ENCODE peak calls at places on chromosome 20, in four cellular contexts. One of them, this sample, is unnamed.

GRCh38 chr20:56566621-56567020 is 33.6 kb downstream of the FAM209B start:
- DNase-seq in mesenteric fat pad: no peak
- DNase-seq in brain microvascular endothelial cell: no peak
- DNase-seq in stimulated activated CD4-positive, alpha-beta T cell treated with anti-CD3 and anti-CD28 coated beads, TNF-alpha, amount 100 ng/mL, for 48 hours: no peak
- DNase-seq in this sample: no peak

GRCh38 chr20:45235995-45236394 is 14.8 kb downstream of the SEMG2 start:
- DNase-seq in mesenteric fat pad: no peak
- DNase-seq in brain microvascular endothelial cell: no peak
- DNase-seq in stimulated activated CD4-positive, alpha-beta T cell treated with anti-CD3 and anti-CD28 coated beads, TNF-alpha, amount 100 ng/mL, for 48 hours: no peak
- DNase-seq in this sample: no peak

GRCh38 chr20:4437131-4437530 is 284.6 kb upstream of the PRND start:
- DNase-seq in mesenteric fat pad: no peak
- DNase-seq in brain microvascular endothelial cell: no peak
- DNase-seq in stimulated activated CD4-positive, alpha-beta T cell treated with anti-CD3 and anti-CD28 coated beads, TNF-alpha, amount 100 ng/mL, for 48 hours: no peak
- DNase-seq in this sample: no peak

GRCh38 chr20:44070139-44070900 is 116.7 kb downstream of the JPH2 start:
- DNase-seq in mesenteric fat pad: no peak
- DNase-seq in brain microvascular endothelial cell: no peak
- DNase-seq in stimulated activated CD4-positive, alpha-beta T cell treated with anti-CD3 and anti-CD28 coated beads, TNF-alpha, amount 100 ng/mL, for 48 hours: no peak
- DNase-seq in this sample: no peak

GRCh38 chr20:10573273-10573950 is 100.4 kb downstream of the JAG1 start:
- DNase-seq in mesenteric fat pad: no peak
- DNase-seq in brain microvascular endothelial cell: no peak
- DNase-seq in stimulated activated CD4-positive, alpha-beta T cell treated with anti-CD3 and anti-CD28 coated beads, TNF-alpha, amount 100 ng/mL, for 48 hours: no peak
- DNase-seq in this sample: no peak

GRCh38 chr20:4873396-4873795 is 127.9 kb downstream of the SLC23A2 start:
- DNase-seq in mesenteric fat pad: no peak
- DNase-seq in brain microvascular endothelial cell: no peak
- DNase-seq in stimulated activated CD4-positive, alpha-beta T cell treated with anti-CD3 and anti-CD28 coated beads, TNF-alpha, amount 100 ng/mL, for 48 hours: no peak
- DNase-seq in this sample: no peak

GRCh38 chr20:11454966-11455799 is 462.5 kb upstream of the BTBD3 start:
- DNase-seq in mesenteric fat pad: no peak
- DNase-seq in brain microvascular endothelial cell: peak
- DNase-seq in stimulated activated CD4-positive, alpha-beta T cell treated with anti-CD3 and anti-CD28 coated beads, TNF-alpha, amount 100 ng/mL, for 48 hours: no peak
- DNase-seq in this sample: peak

GRCh38 chr20:60697252-60697651 is 554.8 kb upstream of the CDH4 start:
- DNase-seq in mesenteric fat pad: no peak
- DNase-seq in brain microvascular endothelial cell: no peak
- DNase-seq in stimulated activated CD4-positive, alpha-beta T cell treated with anti-CD3 and anti-CD28 coated beads, TNF-alpha, amount 100 ng/mL, for 48 hours: no peak
- DNase-seq in this sample: no peak

GRCh38 chr20:23096986-23097520 is 10.9 kb upstream of the CD93 start:
- DNase-seq in mesenteric fat pad: peak
- DNase-seq in brain microvascular endothelial cell: no peak
- DNase-seq in stimulated activated CD4-positive, alpha-beta T cell treated with anti-CD3 and anti-CD28 coated beads, TNF-alpha, amount 100 ng/mL, for 48 hours: no peak
- DNase-seq in this sample: no peak

GRCh38 chr20:54680872-54681297 is 205.5 kb downstream of the DOK5 start:
- DNase-seq in mesenteric fat pad: no peak
- DNase-seq in brain microvascular endothelial cell: peak
- DNase-seq in stimulated activated CD4-positive, alpha-beta T cell treated with anti-CD3 and anti-CD28 coated beads, TNF-alpha, amount 100 ng/mL, for 48 hours: no peak
- DNase-seq in this sample: peak

GRCh38 chr20:5652626-5653573 is 97.3 kb upstream of the SHLD1 start:
- DNase-seq in mesenteric fat pad: no peak
- DNase-seq in brain microvascular endothelial cell: peak
- DNase-seq in stimulated activated CD4-positive, alpha-beta T cell treated with anti-CD3 and anti-CD28 coated beads, TNF-alpha, amount 100 ng/mL, for 48 hours: no peak
- DNase-seq in this sample: no peak

GRCh38 chr20:41524980-41525613 is 93.1 kb downstream of the CHD6 start:
- DNase-seq in mesenteric fat pad: no peak
- DNase-seq in brain microvascular endothelial cell: peak
- DNase-seq in stimulated activated CD4-positive, alpha-beta T cell treated with anti-CD3 and anti-CD28 coated beads, TNF-alpha, amount 100 ng/mL, for 48 hours: no peak
- DNase-seq in this sample: no peak

GRCh38 chr20:46354920-46355654 is 46.8 kb upstream of the CDH22 start:
- DNase-seq in mesenteric fat pad: no peak
- DNase-seq in brain microvascular endothelial cell: no peak
- DNase-seq in stimulated activated CD4-positive, alpha-beta T cell treated with anti-CD3 and anti-CD28 coated beads, TNF-alpha, amount 100 ng/mL, for 48 hours: no peak
- DNase-seq in this sample: no peak

GRCh38 chr20:1941226-1941625 is 46.0 kb downstream of the SIRPA start:
- DNase-seq in mesenteric fat pad: no peak
- DNase-seq in brain microvascular endothelial cell: no peak
- DNase-seq in stimulated activated CD4-positive, alpha-beta T cell treated with anti-CD3 and anti-CD28 coated beads, TNF-alpha, amount 100 ng/mL, for 48 hours: no peak
- DNase-seq in this sample: no peak

GRCh38 chr20:43923917-43924316 is 9.3 kb downstream of the TOX2 start:
- DNase-seq in mesenteric fat pad: no peak
- DNase-seq in brain microvascular endothelial cell: no peak
- DNase-seq in stimulated activated CD4-positive, alpha-beta T cell treated with anti-CD3 and anti-CD28 coated beads, TNF-alpha, amount 100 ng/mL, for 48 hours: no peak
- DNase-seq in this sample: no peak

GRCh38 chr20:38173237-38174156 is 8.4 kb upstream of the TGM2 start:
- DNase-seq in mesenteric fat pad: no peak
- DNase-seq in brain microvascular endothelial cell: peak
- DNase-seq in stimulated activated CD4-positive, alpha-beta T cell treated with anti-CD3 and anti-CD28 coated beads, TNF-alpha, amount 100 ng/mL, for 48 hours: no peak
- DNase-seq in this sample: peak

GRCh38 chr20:49323622-49324238 is 45.9 kb upstream of the ZNFX1 start:
- DNase-seq in mesenteric fat pad: no peak
- DNase-seq in brain microvascular endothelial cell: peak
- DNase-seq in stimulated activated CD4-positive, alpha-beta T cell treated with anti-CD3 and anti-CD28 coated beads, TNF-alpha, amount 100 ng/mL, for 48 hours: no peak
- DNase-seq in this sample: peak

GRCh38 chr20:51318058-51318960 is 224.2 kb downstream of the NFATC2 start:
- DNase-seq in mesenteric fat pad: no peak
- DNase-seq in brain microvascular endothelial cell: peak
- DNase-seq in stimulated activated CD4-positive, alpha-beta T cell treated with anti-CD3 and anti-CD28 coated beads, TNF-alpha, amount 100 ng/mL, for 48 hours: peak
- DNase-seq in this sample: peak

GRCh38 chr20:40588891-40589290 is 100.1 kb downstream of the MAFB start:
- DNase-seq in mesenteric fat pad: no peak
- DNase-seq in brain microvascular endothelial cell: no peak
- DNase-seq in stimulated activated CD4-positive, alpha-beta T cell treated with anti-CD3 and anti-CD28 coated beads, TNF-alpha, amount 100 ng/mL, for 48 hours: no peak
- DNase-seq in this sample: no peak